ENCODE peak calls at places on chromosomes 2 and 18, in eight cellular contexts. One of them, this sample, is unnamed.
A peak's percentile ranks its signal among the peaks of the same experiment; 100 is the strongest.

GRCh38 chr2:184596819-184597411 is 1.4 kb upstream of the ZNF804A start:
- DNase-seq in A549: no peak
- DNase-seq in ovary: no peak
- DNase-seq in transverse colon: no peak
- DNase-seq in esophagus muscularis mucosa: no peak
- DNase-seq in SK-N-SH: no peak
- DNase-seq in sigmoid colon: no peak
- DNase-seq in K562: no peak
- DNase-seq in this sample: no peak

GRCh38 chr18:58831610-58832009 is 33.1 kb upstream of the ZNF532 start:
- DNase-seq in SK-N-SH: no peak
- DNase-seq in sigmoid colon: no peak
- DNase-seq in K562: no peak
- DNase-seq in esophagus muscularis mucosa: no peak
- DNase-seq in ovary: no peak
- DNase-seq in transverse colon: no peak
- DNase-seq in A549: no peak
- DNase-seq in this sample: no peak

GRCh38 chr18:48319796-48320638 is 89.2 kb downstream of the ZBTB7C start:
- DNase-seq in ovary: no peak
- DNase-seq in esophagus muscularis mucosa: no peak
- DNase-seq in transverse colon: peak; percentile 34
- DNase-seq in SK-N-SH: peak; percentile 30
- DNase-seq in K562: no peak
- DNase-seq in A549: no peak
- DNase-seq in sigmoid colon: no peak
- DNase-seq in this sample: no peak

GRCh38 chr2:26401739-26402541 is at the start of gene DRC1:
- DNase-seq in esophagus muscularis mucosa: no peak
- DNase-seq in A549: peak; percentile 98
- DNase-seq in ovary: peak; percentile 17
- DNase-seq in sigmoid colon: peak; percentile 68
- DNase-seq in SK-N-SH: peak; percentile 100
- DNase-seq in K562: no peak
- DNase-seq in transverse colon: peak; percentile 23
- DNase-seq in this sample: peak; percentile 39

GRCh38 chr2:187390891-187391290 is 57.2 kb downstream of the CALCRL start:
- DNase-seq in SK-N-SH: no peak
- DNase-seq in ovary: no peak
- DNase-seq in esophagus muscularis mucosa: no peak
- DNase-seq in transverse colon: no peak
- DNase-seq in K562: no peak
- DNase-seq in sigmoid colon: no peak
- DNase-seq in A549: peak; percentile 13
- DNase-seq in this sample: no peak

GRCh38 chr18:8044004-8044403 is 476.9 kb downstream of the PTPRM start:
- DNase-seq in A549: no peak
- DNase-seq in SK-N-SH: no peak
- DNase-seq in transverse colon: no peak
- DNase-seq in K562: no peak
- DNase-seq in esophagus muscularis mucosa: no peak
- DNase-seq in sigmoid colon: no peak
- DNase-seq in ovary: no peak
- DNase-seq in this sample: no peak

GRCh38 chr2:143001521-143001920 is 124.1 kb downstream of the KYNU start:
- DNase-seq in ovary: no peak
- DNase-seq in esophagus muscularis mucosa: no peak
- DNase-seq in A549: no peak
- DNase-seq in SK-N-SH: no peak
- DNase-seq in transverse colon: no peak
- DNase-seq in sigmoid colon: no peak
- DNase-seq in K562: peak; percentile 3
- DNase-seq in this sample: no peak

GRCh38 chr2:15703365-15703869 is 111.7 kb downstream of the DDX1 start:
- DNase-seq in ovary: no peak
- DNase-seq in transverse colon: no peak
- DNase-seq in esophagus muscularis mucosa: no peak
- DNase-seq in A549: no peak
- DNase-seq in SK-N-SH: no peak
- DNase-seq in sigmoid colon: no peak
- DNase-seq in K562: no peak
- DNase-seq in this sample: no peak

DNA sequence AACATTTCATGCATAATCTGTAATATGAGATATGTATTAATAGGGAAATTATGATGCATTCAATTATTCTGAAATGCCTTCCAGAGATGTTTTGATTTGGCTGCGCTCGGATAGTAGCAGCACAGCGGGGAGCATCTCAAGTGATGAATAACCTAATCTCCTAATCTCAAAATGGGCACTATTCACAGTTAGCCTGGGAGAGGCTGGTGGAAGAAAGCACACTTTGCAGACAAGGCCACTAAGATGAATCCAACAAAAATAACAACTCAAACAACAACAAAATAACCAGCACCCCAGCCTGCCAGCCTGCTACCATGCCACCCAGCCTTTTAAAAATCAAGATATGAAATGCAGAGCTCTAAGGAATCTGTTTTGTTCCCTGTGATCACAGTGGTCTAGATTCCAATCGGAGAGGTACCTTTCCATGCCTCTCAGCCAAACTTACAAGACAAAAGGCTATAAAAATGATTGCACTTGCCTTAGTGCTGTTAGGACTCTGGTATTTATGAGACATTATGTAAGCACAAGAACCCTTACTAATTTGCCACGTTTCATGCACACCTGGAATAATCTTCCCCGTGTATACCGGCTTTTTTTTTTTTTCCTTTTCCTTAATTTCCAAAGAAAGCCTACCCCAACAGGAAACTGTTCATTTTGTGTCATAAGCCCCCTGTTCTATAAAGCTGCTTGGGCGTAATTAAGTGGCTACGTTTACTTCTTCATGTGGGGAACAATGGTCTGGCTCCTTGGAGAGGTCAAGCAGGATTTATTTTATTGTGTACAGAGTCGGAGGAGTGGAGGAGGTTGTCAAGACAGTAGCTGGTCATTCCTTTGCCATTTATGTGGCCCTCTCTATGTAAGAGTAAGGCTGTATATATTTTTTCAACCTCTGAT is 527.0 kb upstream of the FANCL start:
- DNase-seq in ovary: no peak
- DNase-seq in SK-N-SH: no peak
- DNase-seq in K562: no peak
- DNase-seq in transverse colon: no peak
- DNase-seq in sigmoid colon: no peak
- DNase-seq in A549: no peak
- DNase-seq in esophagus muscularis mucosa: no peak
- DNase-seq in this sample: no peak
- TF ChIP-seq EP300 in ovary: no peak
- TF ChIP-seq EP300 in SK-N-SH: no peak
- TF ChIP-seq EP300 in K562: no peak
- TF ChIP-seq EP300 in transverse colon: no peak
- TF ChIP-seq EP300 in sigmoid colon: no peak
- TF ChIP-seq EP300 in A549: no peak
- TF ChIP-seq EP300 in esophagus muscularis mucosa: no peak
- TF ChIP-seq EP300 in this sample: no peak

GRCh38 chr2:170162261-170162612 is 15.7 kb upstream of the MYO3B start:
- DNase-seq in A549: no peak
- DNase-seq in esophagus muscularis mucosa: no peak
- DNase-seq in transverse colon: no peak
- DNase-seq in K562: no peak
- DNase-seq in sigmoid colon: no peak
- DNase-seq in SK-N-SH: no peak
- DNase-seq in ovary: no peak
- DNase-seq in this sample: no peak
- H3K9me3 ChIP-seq in A549: no peaks in the 10 kb centered on the region
- H3K9me3 ChIP-seq in esophagus muscularis mucosa: no peaks in the 10 kb centered on the region
- H3K9me3 ChIP-seq in transverse colon: no peaks in the 10 kb centered on the region
- H3K9me3 ChIP-seq in K562: no peaks in the 10 kb centered on the region
- H3K9me3 ChIP-seq in sigmoid colon: no peaks in the 10 kb centered on the region
- H3K9me3 ChIP-seq in SK-N-SH: no peaks in the 10 kb centered on the region
- H3K9me3 ChIP-seq in ovary: no peaks in the 10 kb centered on the region
- H3K9me3 ChIP-seq in this sample: no peaks in the 10 kb centered on the region

GRCh38 chr18:36262971-36263370 is 34.5 kb upstream of the FHOD3 start:
- DNase-seq in esophagus muscularis mucosa: no peak
- DNase-seq in sigmoid colon: no peak
- DNase-seq in A549: no peak
- DNase-seq in K562: no peak
- DNase-seq in SK-N-SH: no peak
- DNase-seq in ovary: no peak
- DNase-seq in transverse colon: no peak
- DNase-seq in this sample: no peak

GRCh38 chr18:36265035-36265434 is 32.5 kb upstream of the FHOD3 start:
- DNase-seq in ovary: no peak
- DNase-seq in transverse colon: no peak
- DNase-seq in esophagus muscularis mucosa: peak; percentile 50
- DNase-seq in A549: no peak
- DNase-seq in SK-N-SH: no peak
- DNase-seq in K562: peak; percentile 52
- DNase-seq in sigmoid colon: no peak
- DNase-seq in this sample: no peak

GRCh38 chr18:36269157-36269556 is 28.4 kb upstream of the FHOD3 start:
- DNase-seq in sigmoid colon: no peak
- DNase-seq in A549: no peak
- DNase-seq in transverse colon: no peak
- DNase-seq in esophagus muscularis mucosa: peak; percentile 80
- DNase-seq in SK-N-SH: no peak
- DNase-seq in K562: no peak
- DNase-seq in ovary: no peak
- DNase-seq in this sample: no peak

DNA sequence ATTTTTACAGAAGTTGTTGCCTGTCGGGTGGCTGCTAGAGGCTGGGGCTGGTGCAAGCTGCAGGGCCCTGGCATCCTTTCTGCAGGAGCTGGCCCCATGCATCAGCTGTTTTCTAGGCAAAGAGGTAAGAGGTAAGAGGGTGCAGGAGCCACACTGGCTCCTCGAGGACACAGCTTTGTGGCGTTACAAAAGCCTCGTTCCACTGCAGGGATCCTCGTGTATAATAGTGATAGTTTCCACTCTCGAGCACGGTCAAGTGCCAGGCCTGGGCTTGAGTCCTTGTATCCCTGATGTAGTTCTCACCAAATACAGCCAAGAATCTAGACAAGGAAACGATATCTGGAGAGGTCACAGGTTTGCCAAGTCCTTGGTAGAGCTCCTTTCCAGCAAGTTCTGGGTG is 33.2 kb upstream of the FHOD3 start:
- DNase-seq in SK-N-SH: no peak
- DNase-seq in transverse colon: no peak
- DNase-seq in esophagus muscularis mucosa: peak; percentile 72
- DNase-seq in K562: no peak
- DNase-seq in ovary: no peak
- DNase-seq in A549: no peak
- DNase-seq in sigmoid colon: no peak
- DNase-seq in this sample: no peak
- TF ChIP-seq EP300 in SK-N-SH: no peak
- TF ChIP-seq EP300 in transverse colon: no peak
- TF ChIP-seq EP300 in esophagus muscularis mucosa: no peak
- TF ChIP-seq EP300 in K562: no peak
- TF ChIP-seq EP300 in ovary: no peak
- TF ChIP-seq EP300 in A549: no peak
- TF ChIP-seq EP300 in sigmoid colon: no peak
- TF ChIP-seq EP300 in this sample: no peak

GRCh38 chr2:168212167-168212566 is 35.2 kb downstream of the STK39 start:
- DNase-seq in K562: no peak
- DNase-seq in A549: no peak
- DNase-seq in sigmoid colon: no peak
- DNase-seq in SK-N-SH: no peak
- DNase-seq in esophagus muscularis mucosa: no peak
- DNase-seq in transverse colon: no peak
- DNase-seq in ovary: no peak
- DNase-seq in this sample: no peak

GRCh38 chr2:168211664-168212163 is 35.7 kb downstream of the STK39 start:
- DNase-seq in sigmoid colon: no peak
- DNase-seq in A549: no peak
- DNase-seq in SK-N-SH: no peak
- DNase-seq in transverse colon: no peak
- DNase-seq in K562: no peak
- DNase-seq in ovary: no peak
- DNase-seq in esophagus muscularis mucosa: no peak
- DNase-seq in this sample: no peak

GRCh38 chr2:168208652-168209051 is 38.7 kb downstream of the STK39 start:
- DNase-seq in SK-N-SH: no peak
- DNase-seq in ovary: no peak
- DNase-seq in K562: peak; percentile 28
- DNase-seq in sigmoid colon: no peak
- DNase-seq in A549: no peak
- DNase-seq in esophagus muscularis mucosa: no peak
- DNase-seq in transverse colon: no peak
- DNase-seq in this sample: no peak

GRCh38 chr2:168210898-168211570 is 36.4 kb downstream of the STK39 start:
- DNase-seq in transverse colon: no peak
- DNase-seq in ovary: no peak
- DNase-seq in esophagus muscularis mucosa: no peak
- DNase-seq in SK-N-SH: no peak
- DNase-seq in A549: peak; percentile 67
- DNase-seq in K562: no peak
- DNase-seq in sigmoid colon: no peak
- DNase-seq in this sample: no peak

GRCh38 chr2:168210216-168210897 is 37.0 kb downstream of the STK39 start:
- DNase-seq in esophagus muscularis mucosa: no peak
- DNase-seq in A549: no peak
- DNase-seq in SK-N-SH: no peak
- DNase-seq in transverse colon: no peak
- DNase-seq in sigmoid colon: no peak
- DNase-seq in ovary: no peak
- DNase-seq in K562: no peak
- DNase-seq in this sample: no peak
- H3K9me3 ChIP-seq in esophagus muscularis mucosa: no peaks in the 10 kb centered on the region
- H3K9me3 ChIP-seq in A549: no peaks in the 10 kb centered on the region
- H3K9me3 ChIP-seq in SK-N-SH: no peaks in the 10 kb centered on the region
- H3K9me3 ChIP-seq in transverse colon: no peaks in the 10 kb centered on the region
- H3K9me3 ChIP-seq in sigmoid colon: no peaks in the 10 kb centered on the region
- H3K9me3 ChIP-seq in ovary: no peaks in the 10 kb centered on the region
- H3K9me3 ChIP-seq in K562: no peaks in the 10 kb centered on the region
- H3K9me3 ChIP-seq in this sample: no peaks in the 10 kb centered on the region

This sample was measured in stomach.